ENCODE peak calls at places on chromosomes 1 and 21, in four cellular contexts. I, C, F and V are unnamed samples.

GRCh38 chr1:222974496-222974895 is 159.7 kb downstream of the DISP1 start:
- DNase-seq in I (no peak), C (no peak), F (peak), V (peak)

GRCh38 chr1:114145504-114146160 is 8.0 kb downstream of the SYT6 start:
- DNase-seq in I (no peak), C (no peak), F (no peak), V (peak)

GRCh38 chr1:94622757-94623156 is 81.2 kb upstream of the F3 start:
- DNase-seq in I (no peak), C (peak), F (peak), V (peak)

GRCh38 chr21:27380303-27380702 is 413.4 kb upstream of the ADAMTS5 start:
- DNase-seq in I (no peak), C (no peak), F (no peak), V (no peak)

GRCh38 chr21:44572959-44573583 is 458 bp upstream of the KRTAP10-4 start:
- DNase-seq in I (peak), C (no peak), F (peak), V (no peak)

GRCh38 chr1:9101510-9102146 is 27.3 kb downstream of the GPR157 start:
- DNase-seq in I (peak), C (peak), F (peak), V (peak)

GRCh38 chr1:229130028-229130668 is 140.8 kb upstream of the RAB4A start:
- DNase-seq in I (no peak), C (no peak), F (no peak), V (no peak)

GRCh38 chr1:160658162-160658955 is 11.5 kb upstream of the SLAMF1 start:
- DNase-seq in I (no peak), C (no peak), F (no peak), V (no peak)

GRCh38 chr1:113325039-113325438 is 65.3 kb upstream of the MAGI3 start:
- DNase-seq in I (no peak), C (no peak), F (no peak), V (peak)

GRCh38 chr1:209569445-209570207 is 13.9 kb upstream of the CAMK1G start:
- DNase-seq in I (peak), C (peak), F (peak), V (peak)

GRCh38 chr1:204660509-204660908 is 25.0 kb downstream of the LRRN2 start:
- DNase-seq in I (no peak), C (no peak), F (peak), V (no peak)

GRCh38 chr1:19456915-19457554 is 28.3 kb downstream of the CAPZB start:
- DNase-seq in I (no peak), C (peak), F (no peak), V (no peak)

GRCh38 chr1:3427711-3428704 is 26.5 kb upstream of the ARHGEF16 start:
- DNase-seq in I (no peak), C (no peak), F (no peak), V (no peak)

GRCh38 chr21:37264808-37265207 is 2.3 kb downstream of the VPS26C start:
- DNase-seq in I (no peak), C (no peak), F (no peak), V (peak)

GRCh38 chr1:172837816-172838680 is 179.1 kb downstream of the FASLG start:
- DNase-seq in I (no peak), C (no peak), F (no peak), V (no peak)

GRCh38 chr1:176701151-176701866 is 238.3 kb downstream of the PAPPA2 start:
- DNase-seq in I (no peak), C (no peak), F (no peak), V (no peak)

GRCh38 chr1:55592122-55592521 is 377.0 kb upstream of the USP24 start:
- DNase-seq in I (no peak), C (no peak), F (no peak), V (no peak)

GRCh38 chr1:113784104-113784779 is 25.0 kb upstream of the PHTF1 start:
- DNase-seq in I (no peak), C (no peak), F (no peak), V (peak)

GRCh38 chr1:243525085-243525487 is 269.2 kb downstream of the SDCCAG8 start:
- DNase-seq in I (no peak), C (no peak), F (peak), V (no peak)

GRCh38 chr1:101697057-101697456 is 299.7 kb downstream of the OLFM3 start:
- DNase-seq in I (no peak), C (no peak), F (peak), V (no peak)

GRCh38 chr1:59128784-59129227 is 168.1 kb upstream of the FGGY start:
- DNase-seq in I (no peak), C (peak), F (no peak), V (no peak)

GRCh38 chr1:218164111-218164929 is 120.8 kb upstream of the RRP15 start:
- DNase-seq in I (peak), C (peak), F (peak), V (peak)

GRCh38 chr1:7290971-7291970 is 479.8 kb upstream of the VAMP3 start:
- DNase-seq in I (peak), C (no peak), F (peak), V (no peak)

GRCh38 chr1:107196973-107197562 is 56.2 kb downstream of the NTNG1 start:
- DNase-seq in I (peak), C (peak), F (no peak), V (peak)

GRCh38 chr1:233114860-233115259 is 164.4 kb downstream of the NTPCR start:
- DNase-seq in I (no peak), C (no peak), F (no peak), V (no peak)

GRCh38 chr1:233112184-233113008 is 162.0 kb downstream of the NTPCR start:
- DNase-seq in I (no peak), C (peak), F (peak), V (peak)

GRCh38 chr1:233113009-233113712 is 162.8 kb downstream of the NTPCR start:
- DNase-seq in I (no peak), C (peak), F (peak), V (peak)

GRCh38 chr1:233113713-233114028 is 163.3 kb downstream of the NTPCR start:
- DNase-seq in I (no peak), C (peak), F (no peak), V (no peak)

DNA sequence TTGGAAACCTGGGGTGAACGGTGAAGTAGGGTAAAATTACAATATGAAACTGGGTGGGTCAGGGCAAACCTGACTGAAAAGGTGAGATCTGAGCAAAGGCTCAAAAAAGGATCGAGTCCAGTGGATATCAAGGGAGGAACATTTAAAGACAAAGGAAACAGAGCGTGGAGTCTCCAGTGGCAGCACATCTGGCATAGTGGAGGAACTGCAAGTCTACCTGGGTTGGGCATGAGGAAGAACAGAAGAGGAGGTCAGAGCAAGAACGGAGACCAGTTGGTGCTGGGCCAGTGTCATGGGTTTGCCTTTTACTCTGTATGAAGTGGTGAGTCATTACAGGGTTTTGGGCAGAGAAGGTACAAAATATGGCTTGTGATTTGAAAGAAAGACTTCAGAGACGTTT is 163.7 kb downstream of the NTPCR start:
- DNase-seq in I (no peak), C (no peak), F (peak), V (no peak)
- H3K4ac ChIP-seq in I (peak), C (no peak), F (peak), V (peak)

GRCh38 chr1:18090636-18091035 is 17.0 kb upstream of the IGSF21 start:
- DNase-seq in I (peak), C (peak), F (no peak), V (no peak)
- H2BK12ac ChIP-seq in I (peak), C (no peak), F (no peak), V (peak)

GRCh38 chr1:167392200-167392696 is 126.1 kb downstream of the CD247 start:
- DNase-seq in I (no peak), C (no peak), F (no peak), V (no peak)
- H3K4me3 ChIP-seq in I (no peak), C (no peak), F (no peak), V (no peak)

DNA sequence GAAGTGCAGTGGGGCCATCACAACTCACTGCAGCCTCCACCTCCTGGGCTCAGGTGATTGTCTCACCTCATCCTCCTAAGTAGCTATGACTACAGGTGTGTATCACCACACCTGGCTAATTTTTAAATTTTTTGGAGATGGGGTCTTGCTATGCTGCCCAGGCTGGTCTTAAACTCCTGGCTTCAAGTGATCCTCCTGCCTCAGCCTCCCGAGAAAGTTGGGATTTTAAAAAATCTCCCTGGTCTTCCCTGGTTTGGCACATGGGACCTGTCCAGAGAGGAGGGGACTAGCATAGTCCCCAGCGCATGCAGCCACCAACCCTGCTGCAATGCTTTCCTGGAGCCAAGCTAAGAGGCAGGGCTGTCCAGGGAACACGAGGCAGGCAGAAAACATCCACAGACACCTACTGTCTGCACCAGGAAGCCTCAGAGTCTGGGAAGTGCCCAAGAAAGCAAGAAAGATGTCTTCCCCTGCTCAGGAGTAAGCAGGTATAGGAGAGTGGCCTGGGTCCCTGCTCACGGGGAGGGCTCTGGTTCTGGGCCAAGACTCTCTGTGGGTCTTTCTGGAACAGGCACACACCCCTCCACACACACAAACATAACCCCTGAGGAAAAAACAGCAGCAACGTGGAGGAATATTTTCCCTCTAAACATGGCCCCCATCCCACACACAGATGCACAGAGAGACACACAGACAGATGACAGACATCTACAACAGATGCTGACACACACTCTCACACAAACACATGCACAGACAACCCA is 30.8 kb downstream of the ECE1 start:
- DNase-seq in I (no peak), C (no peak), F (no peak), V (no peak)
- H3K4ac ChIP-seq in I (no peak), C (no peak), F (no peak), V (no peak)

GRCh38 chr1:93609536-93609935 is 72.1 kb downstream of the BCAR3 start:
- DNase-seq in I (no peak), C (no peak), F (no peak), V (no peak)

GRCh38 chr1:93614550-93615200 is 67.0 kb downstream of the BCAR3 start:
- DNase-seq in I (no peak), C (no peak), F (no peak), V (no peak)

GRCh38 chr1:93613895-93614294 is 67.7 kb downstream of the BCAR3 start:
- DNase-seq in I (no peak), C (no peak), F (no peak), V (no peak)

GRCh38 chr1:93612510-93612909 is 69.1 kb downstream of the BCAR3 start:
- DNase-seq in I (no peak), C (no peak), F (no peak), V (no peak)

GRCh38 chr1:93611656-93612055 is 70.0 kb downstream of the BCAR3 start:
- DNase-seq in I (no peak), C (no peak), F (no peak), V (no peak)
- H2BK12ac ChIP-seq in I (no peak), C (no peak), F (no peak), V (no peak)

GRCh38 chr1:39106949-39107740 is 81.0 kb downstream of the NDUFS5 start:
- DNase-seq in I (no peak), C (peak), F (peak), V (peak)

GRCh38 chr1:39109653-39110052 is 83.5 kb downstream of the NDUFS5 start:
- DNase-seq in I (no peak), C (no peak), F (no peak), V (no peak)

GRCh38 chr1:39105841-39106765 is 80.0 kb downstream of the NDUFS5 start:
- DNase-seq in I (peak), C (no peak), F (peak), V (peak)

GRCh38 chr1:39110325-39110851 is 84.2 kb downstream of the NDUFS5 start:
- DNase-seq in I (no peak), C (no peak), F (peak), V (peak)

GRCh38 chr1:39107891-39108290 is 81.7 kb downstream of the NDUFS5 start:
- DNase-seq in I (no peak), C (no peak), F (peak), V (no peak)
- H3K4me3 ChIP-seq in I (peak), C (peak), F (no peak), V (no peak)

DNA sequence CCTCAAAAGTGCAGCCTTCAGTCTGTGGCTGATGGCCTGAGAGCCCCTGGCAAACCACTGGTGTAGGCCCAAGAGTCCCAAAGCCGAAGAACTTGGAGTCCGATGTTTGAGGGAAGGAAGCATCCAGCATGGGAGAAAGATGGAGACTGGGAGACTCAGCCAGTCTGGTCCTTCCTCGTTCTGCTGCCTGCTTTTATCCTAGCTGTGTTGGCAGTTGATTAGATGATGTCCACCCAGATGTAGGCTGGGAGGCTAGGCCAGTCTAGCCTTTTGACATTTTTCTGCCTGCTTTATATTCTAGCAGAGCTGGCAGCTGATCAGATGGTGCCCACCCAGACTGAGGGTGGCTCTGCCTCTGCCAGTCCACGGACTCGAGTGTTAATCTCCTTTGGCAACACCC is 1.1 kb upstream of the LYPD8 start:
- DNase-seq in I (no peak), C (no peak), F (no peak), V (no peak)
- H3K4ac ChIP-seq in I (no peak), C (no peak), F (no peak), V (no peak)

GRCh38 chr1:196070940-196071339 is 537.3 kb downstream of the KCNT2 start:
- DNase-seq in I (no peak), C (no peak), F (peak), V (no peak)

GRCh38 chr1:196074182-196074581 is 534.1 kb downstream of the KCNT2 start:
- DNase-seq in I (no peak), C (no peak), F (no peak), V (no peak)

GRCh38 chr1:196075621-196076020 is 532.6 kb downstream of the KCNT2 start:
- DNase-seq in I (no peak), C (no peak), F (no peak), V (no peak)

GRCh38 chr1:196071452-196071851 is 536.8 kb downstream of the KCNT2 start:
- DNase-seq in I (no peak), C (no peak), F (peak), V (no peak)
- H2BK12ac ChIP-seq in I (no peak), C (no peak), F (no peak), V (no peak)

GRCh38 chr1:37557402-37557801 is 662 bp downstream of the DNALI1 start:
- DNase-seq in I (no peak), C (no peak), F (no peak), V (no peak)
- H3K4me3 ChIP-seq in I (peak), C (peak), F (peak), V (no peak)

GRCh38 chr1:202217951-202218350 is 24.4 kb downstream of the LGR6 start:
- DNase-seq in I (no peak), C (no peak), F (no peak), V (no peak)

GRCh38 chr1:202223110-202223834 is 29.7 kb downstream of the LGR6 start:
- DNase-seq in I (no peak), C (no peak), F (no peak), V (no peak)

GRCh38 chr1:202217516-202217915 is 23.9 kb downstream of the LGR6 start:
- DNase-seq in I (no peak), C (no peak), F (no peak), V (no peak)

GRCh38 chr1:202221911-202222909 is 28.6 kb downstream of the LGR6 start:
- DNase-seq in I (no peak), C (no peak), F (no peak), V (peak)

DNA sequence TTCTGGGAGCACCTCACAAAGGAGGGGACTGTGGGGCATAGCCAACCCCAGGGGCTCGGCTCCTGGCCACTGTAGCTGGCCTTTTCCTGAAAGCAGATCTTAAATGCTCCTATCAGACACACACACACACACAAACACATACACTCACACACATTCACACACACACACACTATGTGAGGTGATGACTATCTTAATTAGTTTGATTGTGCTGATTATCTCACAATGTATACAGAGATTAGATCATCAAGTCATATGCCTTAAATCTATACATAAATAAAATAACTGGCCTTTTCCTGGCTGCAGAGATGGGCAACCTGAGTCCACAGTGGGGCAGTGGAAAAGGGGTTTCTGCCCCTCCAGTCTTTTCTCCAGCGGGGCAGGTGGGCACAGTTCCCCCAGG is 27.1 kb downstream of the LGR6 start:
- DNase-seq in I (no peak), C (no peak), F (no peak), V (no peak)
- H3K4ac ChIP-seq in I (no peak), C (no peak), F (no peak), V (no peak)